ENCODE peak calls at places on chromosomes 13 and 19, in nine cellular contexts. Y, I, R, W, U, X, N, B and S are unnamed samples.

GRCh38 chr19:280541-281007 is 10.6 kb downstream of the PLPP2 start:
- DNase-seq in R (no peak), Y (no peak), B (no peak), I (no peak), U (no peak), X (peak), N (no peak), W (no peak), S (no peak)

GRCh38 chr13:66780814-66781213 is 449.3 kb downstream of the PCDH9 start:
- DNase-seq in Y (no peak), N (no peak), I (no peak), R (no peak), U (no peak), B (no peak), W (no peak), X (no peak), S (no peak)

GRCh38 chr19:41862445-41862986 is 2.5 kb downstream of the RPS19 start:
- DNase-seq in U (no peak), X (no peak), W (no peak), N (no peak), B (no peak), I (no peak), Y (no peak), R (no peak), S (no peak)

GRCh38 chr19:45901432-45901903 is 945 bp downstream of the MYPOP start:
- DNase-seq in I (peak), R (no peak), X (no peak), Y (no peak), W (peak), B (no peak), U (peak), N (no peak), S (no peak)

GRCh38 chr19:29040291-29040690 is 172.7 kb downstream of the UQCRFS1 start:
- DNase-seq in X (no peak), U (no peak), N (no peak), I (no peak), B (no peak), W (no peak), Y (no peak), R (no peak), S (no peak)

GRCh38 chr19:46731584-46731983 is 14.3 kb upstream of the FKRP start:
- DNase-seq in X (no peak), U (no peak), B (no peak), I (no peak), N (no peak), R (no peak), W (no peak), Y (no peak), S (peak)

GRCh38 chr19:2542341-2543069 is 66.6 kb downstream of the GADD45B start:
- DNase-seq in U (no peak), N (no peak), I (no peak), B (no peak), R (peak), Y (no peak), W (no peak), X (no peak), S (peak)

GRCh38 chr19:18764591-18765051 is 26.5 kb downstream of the COMP start:
- DNase-seq in U (no peak), W (no peak), N (no peak), I (no peak), B (no peak), R (no peak), Y (no peak), X (no peak), S (peak)

GRCh38 chr19:7492142-7493055 is 3.6 kb upstream of the PEX11G start:
- DNase-seq in U (no peak), R (no peak), I (peak), Y (no peak), N (no peak), B (no peak), X (no peak), W (peak), S (peak)

GRCh38 chr13:26980099-26981031 is 191.2 kb downstream of the USP12 start:
- DNase-seq in N (no peak), W (no peak), I (no peak), X (no peak), R (no peak), U (no peak), Y (no peak), B (no peak), S (no peak)

GRCh38 chr19:5205937-5206750 is 134.5 kb downstream of the PTPRS start:
- DNase-seq in N (no peak), B (no peak), W (no peak), R (no peak), I (no peak), Y (no peak), X (no peak), U (no peak), S (no peak)

GRCh38 chr13:97222934-97223710 is 989 bp downstream of the MBNL2 start:
- DNase-seq in U (no peak), W (no peak), Y (no peak), X (peak), I (no peak), B (no peak), N (no peak), R (peak), S (no peak)

GRCh38 chr13:48431987-48432615 is 19.2 kb upstream of the LPAR6 start:
- DNase-seq in U (no peak), W (no peak), I (no peak), R (no peak), B (no peak), X (no peak), N (no peak), Y (no peak), S (no peak)

GRCh38 chr13:92951273-92951820 is 275.3 kb upstream of the GPC6 start:
- DNase-seq in N (no peak), B (peak), W (no peak), U (no peak), I (no peak), Y (no peak), R (no peak), X (no peak), S (no peak)

GRCh38 chr19:1646149-1646930 is 6.1 kb downstream of the TCF3 start:
- DNase-seq in R (no peak), B (no peak), W (no peak), Y (no peak), I (no peak), N (no peak), U (no peak), X (no peak), S (no peak)

GRCh38 chr19:48413879-48414623 is 20.6 kb downstream of the GRIN2D start:
- DNase-seq in X (no peak), R (no peak), I (no peak), Y (no peak), N (no peak), B (no peak), U (no peak), W (no peak), S (peak)

GRCh38 chr13:113535381-113535781 is 44.9 kb upstream of the DCUN1D2 start:
- DNase-seq in N (no peak), B (no peak), R (no peak), I (no peak), U (no peak), Y (no peak), W (no peak), X (peak), S (no peak)

GRCh38 chr13:95445116-95445515 is 107.4 kb upstream of the CLDN10 start:
- DNase-seq in I (no peak), N (no peak), W (no peak), U (no peak), Y (no peak), R (no peak), X (no peak), B (no peak), S (no peak)

GRCh38 chr19:58406818-58407657 is 1.4 kb upstream of the ZNF584 start:
- DNase-seq in X (no peak), I (no peak), R (peak), N (no peak), W (no peak), U (no peak), B (no peak), Y (no peak), S (no peak)

GRCh38 chr13:100039740-100040139 is 49.2 kb upstream of the PCCA start:
- DNase-seq in U (no peak), I (no peak), Y (no peak), R (no peak), W (no peak), N (no peak), B (no peak), X (no peak), S (no peak)

GRCh38 chr19:56611288-56611687 is 16.2 kb downstream of the ZNF71 start:
- DNase-seq in U (no peak), R (no peak), B (no peak), Y (no peak), X (no peak), W (no peak), I (no peak), N (no peak), S (no peak)

GRCh38 chr19:39969266-39969665 is 1.7 kb upstream of the PSMC4 start:
- DNase-seq in U (no peak), R (no peak), X (no peak), N (no peak), B (no peak), Y (no peak), W (no peak), I (no peak), S (no peak)

GRCh38 chr19:3123956-3124355 is 11.9 kb upstream of the GNA15 start:
- DNase-seq in W (no peak), X (no peak), N (no peak), B (no peak), R (no peak), U (no peak), I (no peak), Y (no peak), S (no peak)

GRCh38 chr19:11204943-11205349 is 7.6 kb upstream of the KANK2 start:
- DNase-seq in Y (no peak), X (no peak), N (no peak), B (no peak), R (no peak), W (no peak), I (no peak), U (peak), S (peak)

GRCh38 chr13:97028441-97029299 is 34.4 kb upstream of the OXGR1 start:
- DNase-seq in Y (no peak), B (no peak), R (peak), X (peak), I (peak), W (peak), N (peak), U (peak), S (peak)